ENCODE peak calls at places on chromosomes 11 and 22, in nine cellular contexts. L is lower leg skin, J is K562, V is right lobe of liver, I is tibial nerve, B is A549, D is IMR-90, Z is spleen, G is H1. C is an unnamed sample.

GRCh38 chr11:116278076-116278475 is 494.7 kb downstream of the BUD13 start:
- DNase-seq in L (no peak), J (no peak), V (no peak), I (no peak), B (no peak), D (no peak), Z (no peak), G (no peak), C (no peak)

GRCh38 chr11:111526501-111526900 is 11.9 kb downstream of the HOATZ start:
- DNase-seq in L (no peak), J (no peak), V (no peak), I (no peak), B (peak), D (peak), Z (no peak), G (no peak), C (no peak)

GRCh38 chr11:43802509-43802908 is 78.1 kb upstream of the ALKBH3 start:
- DNase-seq in L (no peak), J (no peak), V (no peak), I (no peak), B (no peak), D (peak), Z (no peak), G (no peak), C (no peak)

GRCh38 chr11:83282084-83282716 is 4.0 kb downstream of the CCDC90B start:
- DNase-seq in L (no peak), J (no peak), V (no peak), I (no peak), B (no peak), D (peak), Z (no peak), G (no peak), C (no peak)

GRCh38 chr11:28596816-28597215 is 488.6 kb downstream of the METTL15 start:
- DNase-seq in L (no peak), J (no peak), V (no peak), I (no peak), B (no peak), D (no peak), Z (no peak), G (no peak), C (no peak)

GRCh38 chr11:129766858-129767604 is 48.6 kb upstream of the TMEM45B start:
- DNase-seq in L (no peak), J (no peak), V (peak), I (no peak), B (no peak), D (peak), Z (no peak), G (peak), C (no peak)

GRCh38 chr22:19666663-19667593 is 47.4 kb upstream of the SEPTIN5 start:
- DNase-seq in L (no peak), J (peak), V (no peak), I (no peak), B (no peak), D (peak), Z (no peak), G (no peak), C (no peak)

GRCh38 chr11:83037877-83038276 is 33.8 kb downstream of the RAB30 start:
- DNase-seq in L (no peak), J (no peak), V (no peak), I (no peak), B (no peak), D (no peak), Z (no peak), G (no peak), C (no peak)

GRCh38 chr11:121741954-121742361 is 289.2 kb upstream of the SORL1-AS1 start:
- DNase-seq in L (peak), J (no peak), V (no peak), I (peak), B (no peak), D (peak), Z (no peak), G (no peak), C (no peak)

GRCh38 chr11:34775417-34775888 is 140.7 kb downstream of the APIP start:
- DNase-seq in L (no peak), J (no peak), V (peak), I (no peak), B (no peak), D (no peak), Z (no peak), G (no peak), C (no peak)

GRCh38 chr22:45067731-45068130 is 57.9 kb upstream of the PHF21B start:
- DNase-seq in L (no peak), J (no peak), V (no peak), I (no peak), B (no peak), D (no peak), Z (no peak), G (no peak), C (no peak)

GRCh38 chr11:31487848-31488247 is 21.6 kb downstream of the IMMP1L start:
- DNase-seq in L (no peak), J (no peak), V (no peak), I (no peak), B (no peak), D (peak), Z (no peak), G (no peak), C (no peak)

GRCh38 chr11:10666976-10667892 is 26.3 kb downstream of the IRAG1 start:
- DNase-seq in L (no peak), J (no peak), V (no peak), I (no peak), B (no peak), D (peak), Z (no peak), G (no peak), C (no peak)

GRCh38 chr11:1913271-1914060 is 6.0 kb upstream of the TNNT3 start:
- DNase-seq in L (no peak), J (no peak), V (no peak), I (no peak), B (no peak), D (no peak), Z (no peak), G (no peak), C (no peak)

GRCh38 chr11:109236188-109236587 is 185.8 kb upstream of the C11orf87 start:
- DNase-seq in L (no peak), J (no peak), V (no peak), I (no peak), B (no peak), D (no peak), Z (no peak), G (no peak), C (no peak)

GRCh38 chr11:32890843-32891656 is 1.6 kb upstream of the QSER1 start:
- DNase-seq in L (no peak), J (no peak), V (no peak), I (no peak), B (no peak), D (no peak), Z (no peak), G (no peak), C (no peak)

GRCh38 chr22:19419086-19419463 is 12.5 kb downstream of the HIRA start:
- DNase-seq in L (no peak), J (peak), V (peak), I (no peak), B (no peak), D (no peak), Z (peak), G (no peak), C (no peak)

GRCh38 chr11:75100314-75100713 is 3.6 kb upstream of the OR2AT4 start:
- DNase-seq in L (no peak), J (peak), V (no peak), I (no peak), B (peak), D (peak), Z (no peak), G (no peak), C (peak)

GRCh38 chr11:96267490-96268010 is 75.4 kb downstream of the MAML2 start:
- DNase-seq in L (no peak), J (no peak), V (no peak), I (no peak), B (no peak), D (peak), Z (no peak), G (no peak), C (no peak)

GRCh38 chr11:11808992-11809583 is 32.7 kb upstream of the USP47 start:
- DNase-seq in L (no peak), J (no peak), V (no peak), I (no peak), B (no peak), D (no peak), Z (no peak), G (no peak), C (no peak)

GRCh38 chr11:112537846-112538330 is 277.2 kb upstream of the PLET1 start:
- DNase-seq in L (no peak), J (no peak), V (no peak), I (no peak), B (no peak), D (no peak), Z (no peak), G (no peak), C (no peak)

GRCh38 chr11:111731839-111732238 is 34.4 kb downstream of the PPP2R1B start:
- DNase-seq in L (no peak), J (no peak), V (no peak), I (no peak), B (no peak), D (no peak), Z (peak), G (peak), C (no peak)

DNA sequence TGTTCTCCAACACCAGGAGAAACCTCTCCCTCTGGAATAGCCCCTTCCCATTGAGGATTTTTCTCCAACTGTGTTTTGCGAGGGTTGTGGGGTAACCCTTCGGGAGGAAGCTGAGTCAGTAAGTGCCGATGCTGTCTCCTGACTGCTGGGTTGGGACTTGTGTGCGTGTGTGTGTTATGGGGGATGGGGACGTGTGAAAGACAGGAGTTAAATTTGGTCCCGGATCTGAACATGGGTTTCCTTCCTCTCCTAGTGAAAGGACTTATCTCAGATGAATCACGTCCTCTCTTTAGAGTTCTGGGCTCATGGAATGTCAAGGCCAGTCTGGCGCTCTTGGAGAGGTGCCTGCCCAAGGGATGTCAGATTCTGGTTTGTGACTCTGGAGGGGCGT is 33.3 kb downstream of the KIAA1671 start:
- DNase-seq in L (no peak), J (no peak), V (no peak), I (no peak), B (no peak), D (peak), Z (no peak), G (no peak), C (no peak)
- TF ChIP-seq POLR2A in L (no peak), J (no peak), V (no peak), I (no peak), B (no peak), D (no peak), Z (no peak), G (no peak), C (no peak)

GRCh38 chr22:36528795-36529718 is at the start of gene EIF3D:
- DNase-seq in L (peak), J (peak), V (peak), I (peak), B (peak), D (peak), Z (peak), G (peak), C (peak)
- TF ChIP-seq POLR2A in L (peak), J (peak), V (peak), I (peak), B (peak), D (peak), Z (peak), G (peak), C (peak)

GRCh38 chr22:50528682-50529415 is 963 bp downstream of the TYMP start:
- DNase-seq in L (no peak), J (no peak), V (no peak), I (no peak), B (no peak), D (no peak), Z (no peak), G (peak), C (no peak)

GRCh38 chr22:50530857-50531545 is 1.2 kb upstream of the TYMP start:
- DNase-seq in L (peak), J (no peak), V (peak), I (peak), B (peak), D (peak), Z (peak), G (peak), C (no peak)

GRCh38 chr22:50530280-50530856 is 556 bp upstream of the TYMP start:
- DNase-seq in L (peak), J (no peak), V (peak), I (peak), B (peak), D (peak), Z (peak), G (peak), C (no peak)

GRCh38 chr22:50527921-50528681 is 1.7 kb downstream of the TYMP start:
- DNase-seq in L (no peak), J (no peak), V (no peak), I (no peak), B (no peak), D (no peak), Z (no peak), G (no peak), C (no peak)

GRCh38 chr22:50529416-50530279 is at the start of gene TYMP:
- DNase-seq in L (peak), J (no peak), V (peak), I (peak), B (peak), D (no peak), Z (no peak), G (peak), C (no peak)
- TF ChIP-seq POLR2A in L (no peak), J (no peak), V (peak), I (peak), B (no peak), D (no peak), Z (peak), G (no peak), C (no peak)

GRCh38 chr22:50101870-50102565 is 12.2 kb downstream of the MOV10L1 start:
- DNase-seq in L (no peak), J (no peak), V (no peak), I (no peak), B (no peak), D (no peak), Z (no peak), G (no peak), C (no peak)

GRCh38 chr22:50102946-50103345 is 13.1 kb downstream of the MOV10L1 start:
- DNase-seq in L (no peak), J (peak), V (no peak), I (no peak), B (peak), D (no peak), Z (no peak), G (no peak), C (no peak)

GRCh38 chr22:50107529-50107928 is 17.7 kb downstream of the MOV10L1 start:
- DNase-seq in L (no peak), J (no peak), V (no peak), I (no peak), B (no peak), D (no peak), Z (no peak), G (no peak), C (no peak)

GRCh38 chr22:50105529-50106100 is 15.8 kb downstream of the MOV10L1 start:
- DNase-seq in L (peak), J (no peak), V (no peak), I (no peak), B (no peak), D (peak), Z (no peak), G (no peak), C (no peak)

DNA sequence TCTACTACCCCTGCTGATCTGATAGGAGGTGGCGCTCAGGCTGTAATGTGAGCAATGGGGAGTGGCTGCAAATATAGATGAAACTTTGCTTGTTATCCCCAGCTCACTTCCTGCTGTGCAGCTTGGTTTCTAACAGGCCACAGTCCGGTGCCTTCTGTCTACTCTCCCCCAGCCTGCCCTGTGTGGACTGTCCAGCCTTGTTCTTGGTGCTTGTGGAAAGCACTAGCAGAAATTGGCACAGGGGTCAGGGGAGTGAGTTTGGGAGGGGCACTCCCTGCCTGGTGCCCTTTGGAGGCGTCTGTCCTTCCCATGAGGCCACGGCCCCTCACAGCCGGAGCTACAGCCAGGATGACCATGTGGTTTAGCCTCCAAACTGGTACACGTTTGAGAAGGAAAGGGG is 14.3 kb downstream of the MOV10L1 start:
- DNase-seq in L (no peak), J (no peak), V (no peak), I (no peak), B (no peak), D (no peak), Z (no peak), G (no peak), C (no peak)
- TF ChIP-seq POLR2A in L (no peak), J (peak), V (no peak), I (no peak), B (no peak), D (no peak), Z (no peak), G (no peak), C (no peak)

DNA sequence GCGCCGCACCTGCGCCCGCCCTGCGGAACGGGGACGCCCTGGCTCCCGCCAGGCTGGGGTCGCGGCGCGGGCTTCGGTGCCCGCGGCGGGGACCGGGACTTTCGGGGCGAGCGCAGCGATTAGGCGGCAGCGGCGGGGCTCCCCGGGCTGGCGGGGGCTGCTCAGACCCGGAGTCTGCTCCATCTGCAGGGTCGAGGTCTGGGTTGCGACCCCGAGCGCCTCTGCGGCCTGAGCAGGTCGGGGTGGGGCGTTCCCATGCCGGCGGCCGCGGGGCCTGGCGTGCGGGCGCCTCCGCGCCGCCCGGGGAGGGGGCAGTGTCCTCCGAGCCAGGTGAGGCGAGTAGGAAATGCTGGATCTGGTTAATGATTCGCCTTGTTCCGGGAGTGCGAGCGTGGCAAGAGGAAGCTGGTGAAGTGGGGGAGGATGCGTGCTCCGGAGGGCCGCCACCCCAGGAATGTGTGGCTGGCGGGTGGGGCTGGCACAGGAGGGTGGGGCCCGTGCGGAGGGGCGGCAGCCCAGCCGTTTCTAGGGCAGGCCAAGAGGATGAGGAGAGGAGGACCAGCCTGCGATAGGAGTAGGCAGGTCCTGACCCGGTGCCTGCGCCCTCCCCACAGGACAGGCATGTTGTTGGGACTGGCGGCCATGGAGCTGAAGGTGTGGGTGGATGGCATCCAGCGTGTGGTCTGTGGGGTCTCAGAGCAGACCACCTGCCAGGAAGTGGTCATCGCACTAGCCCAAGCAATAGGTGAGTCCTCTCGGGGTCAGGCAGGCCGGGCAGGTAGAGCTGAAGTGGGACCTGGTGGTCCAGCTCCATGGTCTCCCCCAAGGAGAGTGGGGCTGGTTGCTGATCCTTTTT is 606 bp downstream of the RASSF7 start:
- DNase-seq in L (no peak), J (peak), V (peak), I (no peak), B (peak), D (no peak), Z (no peak), G (peak), C (peak)
- TF ChIP-seq POLR2A in L (no peak), J (no peak), V (peak), I (no peak), B (no peak), D (no peak), Z (no peak), G (no peak), C (peak)

DNA sequence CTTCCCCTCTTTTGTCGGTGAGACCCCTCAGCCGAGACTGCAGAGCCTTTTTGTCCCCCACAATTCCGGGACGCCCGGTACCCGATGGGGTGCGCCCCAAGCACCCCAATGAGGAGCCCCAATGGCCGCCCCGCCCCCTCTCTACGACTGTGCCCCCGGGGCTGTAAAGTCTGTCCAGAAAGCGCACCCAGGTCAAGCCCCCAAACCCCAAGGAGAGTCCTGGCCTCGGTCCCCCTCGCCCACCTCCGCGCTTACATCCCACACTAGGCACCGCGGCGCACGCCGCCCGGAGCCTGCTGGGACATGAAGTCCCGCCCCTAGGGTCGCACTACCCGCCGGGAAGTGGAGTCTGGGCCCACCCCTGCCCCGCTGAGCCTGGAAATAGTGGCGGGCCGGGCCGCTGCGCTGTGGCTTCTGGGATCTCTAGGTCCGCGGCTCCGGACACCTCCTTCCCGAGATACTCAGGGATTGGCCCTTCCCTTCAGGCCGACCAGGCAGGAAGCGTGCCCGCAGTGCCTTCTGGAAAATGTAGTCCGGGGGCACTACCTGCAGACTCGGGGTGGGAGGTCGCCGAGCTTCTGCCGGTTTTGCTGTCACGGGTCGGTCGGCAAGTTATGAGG is at the start of gene MEN1:
- DNase-seq in L (peak), J (peak), V (peak), I (peak), B (peak), D (peak), Z (peak), G (peak), C (peak)
- TF ChIP-seq POLR2A in L (peak), J (peak), V (peak), I (peak), B (peak), D (peak), Z (no peak), G (no peak), C (peak)

DNA sequence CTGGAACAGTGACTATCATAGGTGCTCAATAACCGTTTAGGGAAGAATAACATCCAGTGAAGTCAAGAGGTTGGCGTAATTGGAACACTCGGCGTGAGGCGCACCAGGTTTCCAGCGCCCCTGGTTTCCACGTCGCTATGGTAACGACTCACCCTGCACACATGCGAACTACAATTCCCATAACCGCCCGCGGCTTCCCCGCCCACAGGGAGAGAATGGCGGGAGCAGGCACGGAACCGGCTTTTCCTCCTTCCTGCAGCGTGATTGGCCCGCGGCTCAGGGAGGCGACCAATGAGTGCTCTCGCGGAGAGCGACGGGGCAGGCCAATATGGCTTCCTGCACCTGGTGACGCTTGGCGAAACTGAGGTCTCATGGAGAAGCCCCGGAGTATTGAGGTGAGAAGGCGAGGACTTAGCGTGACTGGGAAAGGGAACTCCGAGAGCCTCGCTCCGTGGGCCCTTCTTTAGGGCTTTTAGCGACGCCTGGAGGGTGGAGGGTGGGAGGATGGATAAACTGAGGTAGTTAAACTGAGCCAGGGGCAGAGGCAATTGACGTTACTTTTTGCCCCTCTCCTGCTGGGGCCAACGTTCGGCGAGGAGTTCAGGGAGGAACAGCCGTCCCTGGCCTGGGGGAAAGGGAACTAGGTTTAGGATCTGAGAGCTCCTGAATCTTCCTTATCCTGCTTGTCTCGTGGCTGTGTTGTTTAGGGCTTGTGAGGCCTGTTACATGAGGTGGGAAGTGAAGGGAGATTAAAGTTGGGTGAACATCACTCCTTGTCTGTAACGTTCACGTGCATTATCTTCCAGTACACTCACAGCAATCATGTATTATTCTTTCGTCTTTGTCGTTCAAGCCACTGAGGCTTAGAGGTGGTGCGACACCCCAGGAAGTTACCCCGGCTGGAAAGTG is at the start of gene L3MBTL2:
- DNase-seq in L (peak), J (peak), V (peak), I (peak), B (peak), D (peak), Z (peak), G (peak), C (peak)
- TF ChIP-seq POLR2A in L (no peak), J (peak), V (peak), I (peak), B (peak), D (peak), Z (no peak), G (peak), C (peak)

GRCh38 chr22:30989473-30989872 is 20.4 kb downstream of the TUG1 start:
- DNase-seq in L (no peak), J (no peak), V (no peak), I (no peak), B (no peak), D (no peak), Z (no peak), G (no peak), C (no peak)
- TF ChIP-seq POLR2A in L (no peak), J (no peak), V (no peak), I (no peak), B (no peak), D (no peak), Z (no peak), G (no peak), C (no peak)

C was measured in H54.